ENCODE peak calls at places on chromosomes 1 and 21, in nine cellular contexts. X is suprapubic skin, L is IMR-90, J is thoracic aorta, C is aorta, G is GM06990, O is psoas muscle, S is adipocyte, T is sigmoid colon. U is an unnamed sample.
A peak's percentile ranks its signal among the peaks of the same experiment; 100 is the strongest.

GRCh38 chr21:33219300-33219699 is 10.4 kb upstream of the IFNAR2 start:
- DNase-seq in X (no peak), L (no peak), J (no peak), C (no peak), G (no peak), O (no peak), S (no peak), T (no peak), U (no peak)

GRCh38 chr1:65541161-65541560 is 120.7 kb downstream of the LEPR start:
- DNase-seq in X (no peak), L (no peak), J (no peak), C (no peak), G (no peak), O (no peak), S (no peak), T (no peak), U (no peak)

GRCh38 chr21:34592120-34592561 is 22.8 kb downstream of the RCAN1 start:
- DNase-seq in X (no peak), L (peak; percentile 48), J (no peak), C (peak; percentile 70), G (no peak), O (peak; percentile 27), S (peak; percentile 21), T (no peak), U (peak; percentile 43)

GRCh38 chr1:116513956-116514355 is 56.9 kb downstream of the CD58 start:
- DNase-seq in X (no peak), L (no peak), J (no peak), C (no peak), G (no peak), O (no peak), S (no peak), T (no peak), U (no peak)

GRCh38 chr1:41390171-41390570 is 28.9 kb downstream of the FOXO6 start:
- DNase-seq in X (no peak), L (no peak), J (no peak), C (no peak), G (no peak), O (no peak), S (no peak), T (no peak), U (no peak)

GRCh38 chr1:2602866-2603520 is 16.4 kb downstream of the PRXL2B start:
- DNase-seq in X (peak; percentile 51), L (no peak), J (no peak), C (no peak), G (no peak), O (no peak), S (no peak), T (no peak), U (no peak)

GRCh38 chr1:197967066-197967465 is 49.9 kb downstream of the LHX9 start:
- DNase-seq in X (no peak), L (no peak), J (no peak), C (no peak), G (no peak), O (no peak), S (no peak), T (no peak), U (no peak)

GRCh38 chr1:221602866-221603265 is 139.0 kb downstream of the DUSP10 start:
- DNase-seq in X (no peak), L (peak; percentile 18), J (no peak), C (no peak), G (no peak), O (no peak), S (peak; percentile 66), T (no peak), U (peak; percentile 60)

GRCh38 chr21:15935530-15935929 is 205.7 kb downstream of the USP25 start:
- DNase-seq in X (no peak), L (no peak), J (no peak), C (no peak), G (no peak), O (no peak), S (no peak), T (no peak), U (no peak)

GRCh38 chr1:230858918-230859819 is 9.2 kb downstream of the C1orf198 start:
- DNase-seq in X (no peak), L (peak; percentile 84), J (no peak), C (no peak), G (no peak), O (no peak), S (peak; percentile 68), T (no peak), U (peak; percentile 59)

GRCh38 chr1:94634977-94635416 is 93.4 kb upstream of the F3 start:
- DNase-seq in X (no peak), L (no peak), J (no peak), C (no peak), G (no peak), O (no peak), S (no peak), T (no peak), U (peak; percentile 17)

GRCh38 chr1:203175237-203176181 is at the start of gene MYBPH:
- DNase-seq in X (peak; percentile 53), L (no peak), J (no peak), C (peak; percentile 74), G (no peak), O (peak; percentile 77), S (no peak), T (peak; percentile 75), U (no peak)

GRCh38 chr1:10973552-10973951 is 38.9 kb upstream of the TARDBP start:
- DNase-seq in X (no peak), L (no peak), J (no peak), C (no peak), G (no peak), O (peak; percentile 68), S (peak; percentile 70), T (peak; percentile 68), U (peak; percentile 45)

DNA sequence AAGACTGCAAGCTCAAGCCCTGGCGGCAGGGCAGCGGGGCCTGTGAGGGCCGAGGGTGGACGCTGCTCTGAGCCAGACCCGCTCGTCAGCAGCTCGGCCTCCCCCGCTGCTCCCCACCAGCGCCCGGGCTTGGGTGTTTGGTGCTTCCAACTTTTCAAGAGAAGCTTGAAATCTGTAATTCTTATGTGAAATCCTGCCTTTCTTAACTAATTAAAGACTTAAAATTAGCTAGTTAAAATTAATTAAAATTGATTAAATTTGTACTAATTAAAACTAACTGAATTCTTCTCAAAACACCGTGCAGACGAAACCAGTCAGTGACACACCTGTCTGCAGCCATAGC is 14.0 kb upstream of the SLC19A1 start:
- DNase-seq in X (no peak), L (no peak), J (no peak), C (no peak), G (no peak), O (no peak), S (no peak), T (no peak), U (no peak)
- H3K4me3 ChIP-seq in X (peak overlapping the region; percentile 46), L (no peak overlapping the region), J (peak overlapping the region; percentile 87), C (no peak overlapping the region), G (no peak overlapping the region), O (peak overlapping the region; percentile 67), S (peak overlapping the region; percentile 75), T (peak overlapping the region; percentile 41), U (no peak overlapping the region)

GRCh38 chr1:43440358-43440757 is 13.4 kb downstream of the HYI start:
- DNase-seq in X (peak; percentile 46), L (no peak), J (no peak), C (no peak), G (no peak), O (no peak), S (no peak), T (no peak), U (no peak)

GRCh38 chr1:43441894-43442632 is 11.7 kb downstream of the HYI start:
- DNase-seq in X (peak; percentile 48), L (no peak), J (no peak), C (peak; percentile 39), G (no peak), O (no peak), S (no peak), T (peak; percentile 55), U (no peak)

GRCh38 chr1:43442756-43443155 is 11.0 kb downstream of the HYI start:
- DNase-seq in X (peak; percentile 56), L (no peak), J (no peak), C (peak; percentile 37), G (no peak), O (no peak), S (no peak), T (peak; percentile 59), U (no peak)

GRCh38 chr1:43439781-43440180 is 13.9 kb downstream of the HYI start:
- DNase-seq in X (peak; percentile 39), L (no peak), J (no peak), C (no peak), G (no peak), O (no peak), S (no peak), T (no peak), U (no peak)

DNA sequence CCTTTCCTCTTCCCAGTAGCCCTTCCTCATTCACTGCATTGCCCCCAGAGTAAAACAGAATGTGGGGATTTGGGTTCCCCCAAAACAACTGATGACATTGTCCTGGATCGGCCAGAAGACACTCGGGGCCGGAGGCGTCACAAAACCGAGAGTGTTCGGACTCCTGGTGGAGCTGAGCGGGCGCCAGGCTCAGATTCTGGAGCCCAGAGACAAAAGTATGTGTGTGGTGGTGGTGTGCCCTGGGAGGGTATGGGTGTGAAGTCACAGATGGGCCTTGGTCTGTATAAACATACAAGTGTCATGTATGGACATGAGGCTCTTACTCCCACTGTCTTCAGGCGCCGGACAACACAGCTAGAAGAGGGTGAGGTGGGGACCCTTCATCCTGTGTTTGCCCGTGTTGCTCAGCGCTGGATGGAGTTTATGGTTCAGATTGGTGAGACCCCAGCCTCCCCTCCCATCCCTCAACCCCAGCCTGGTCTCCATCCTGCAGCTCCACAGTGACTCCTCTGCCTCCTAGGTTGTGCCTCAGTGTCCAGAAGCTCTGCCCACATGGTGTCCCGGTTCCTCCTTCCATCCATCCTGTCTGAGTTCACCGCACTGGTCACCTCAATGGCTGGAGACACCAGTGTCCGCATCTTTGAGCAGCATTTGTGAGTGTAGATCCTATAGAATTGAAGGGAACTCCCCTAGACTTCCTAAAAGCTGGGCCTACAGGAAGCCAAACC is 12.4 kb downstream of the HYI start:
- DNase-seq in X (peak; percentile 40), L (no peak), J (no peak), C (no peak), G (no peak), O (no peak), S (no peak), T (peak; percentile 54), U (no peak)
- H3K4me3 ChIP-seq in X (no peak overlapping the region), L (no peak overlapping the region), J (no peak overlapping the region), C (no peak overlapping the region), G (no peak overlapping the region), O (no peak overlapping the region), S (no peak overlapping the region), T (no peak overlapping the region), U (no peak overlapping the region)

GRCh38 chr1:18900303-18900841 is 2.0 kb downstream of the ALDH4A1 start:
- DNase-seq in X (no peak), L (peak; percentile 60), J (no peak), C (no peak), G (no peak), O (peak; percentile 37), S (peak; percentile 92), T (no peak), U (no peak)
- H3K4me3 ChIP-seq in X (no peak overlapping the region), L (no peak overlapping the region), J (no peak overlapping the region), C (no peak overlapping the region), G (no peak overlapping the region), O (peak overlapping the region; percentile 88), S (peak overlapping the region; percentile 96), T (no peak overlapping the region), U (no peak overlapping the region)

DNA sequence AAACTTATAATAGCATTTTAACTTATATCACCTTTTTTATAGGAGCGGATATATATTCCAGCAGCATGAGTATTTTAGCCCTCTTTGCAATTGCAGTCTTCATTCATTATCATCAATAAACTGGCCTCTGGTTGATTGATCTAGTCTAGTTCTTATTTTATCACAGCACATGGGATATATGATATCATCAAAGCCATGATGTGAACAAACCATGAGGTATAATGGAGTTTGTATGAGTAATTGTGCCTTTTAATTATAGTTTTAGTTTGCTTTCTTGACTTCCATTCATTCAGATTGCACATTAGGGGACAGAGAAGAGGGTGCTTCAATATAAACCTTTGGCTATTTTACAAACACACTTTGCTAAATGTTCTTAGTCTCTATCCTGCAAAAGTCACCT is 3.5 kb upstream of the UBR4 start:
- DNase-seq in X (no peak), L (no peak), J (no peak), C (no peak), G (no peak), O (no peak), S (no peak), T (no peak), U (no peak)
- H3K4me3 ChIP-seq in X (no peak overlapping the region), L (no peak overlapping the region), J (no peak overlapping the region), C (no peak overlapping the region), G (no peak overlapping the region), O (no peak overlapping the region), S (no peak overlapping the region), T (no peak overlapping the region), U (no peak overlapping the region)